ENCODE peak calls at places on chromosomes 11 and 22, in nine cellular contexts. One of them, this sample, is unnamed.

GRCh38 chr11:38646382-38646781 is 2048.3 kb upstream of the RAG2 start:
- DNase-seq in transverse colon: no peak
- DNase-seq in suprapubic skin: no peak
- DNase-seq in HepG2: no peak
- DNase-seq in sigmoid colon: no peak
- DNase-seq in H1: no peak
- DNase-seq in SK-N-SH: no peak
- DNase-seq in K562: no peak
- DNase-seq in stomach: no peak
- DNase-seq in this sample: no peak

GRCh38 chr11:101034076-101034475 is 95.5 kb downstream of the PGR start:
- DNase-seq in sigmoid colon: peak; percentile 70
- DNase-seq in SK-N-SH: no peak
- DNase-seq in K562: no peak
- DNase-seq in H1: no peak
- DNase-seq in transverse colon: no peak
- DNase-seq in stomach: peak; percentile 38
- DNase-seq in suprapubic skin: no peak
- DNase-seq in HepG2: no peak
- DNase-seq in this sample: no peak

GRCh38 chr22:38345782-38346181 is 28.5 kb upstream of the CSNK1E start:
- DNase-seq in HepG2: no peak
- DNase-seq in transverse colon: no peak
- DNase-seq in SK-N-SH: no peak
- DNase-seq in H1: peak; percentile 35
- DNase-seq in K562: no peak
- DNase-seq in suprapubic skin: peak; percentile 56
- DNase-seq in sigmoid colon: peak; percentile 28
- DNase-seq in stomach: peak; percentile 19
- DNase-seq in this sample: no peak

GRCh38 chr11:118169300-118170140 is 6.9 kb downstream of the SCN2B start:
- DNase-seq in SK-N-SH: no peak
- DNase-seq in K562: no peak
- DNase-seq in transverse colon: no peak
- DNase-seq in H1: no peak
- DNase-seq in HepG2: no peak
- DNase-seq in stomach: no peak
- DNase-seq in suprapubic skin: no peak
- DNase-seq in sigmoid colon: no peak
- DNase-seq in this sample: no peak

GRCh38 chr22:19522190-19522880 is 1.9 kb downstream of the CLDN5 start:
- DNase-seq in K562: peak; percentile 64
- DNase-seq in suprapubic skin: peak; percentile 75
- DNase-seq in SK-N-SH: peak; percentile 50
- DNase-seq in sigmoid colon: no peak
- DNase-seq in stomach: no peak
- DNase-seq in H1: no peak
- DNase-seq in HepG2: no peak
- DNase-seq in transverse colon: no peak
- DNase-seq in this sample: no peak

GRCh38 chr22:45638834-45639746 is 32.5 kb upstream of the ATXN10 start:
- DNase-seq in suprapubic skin: peak; percentile 89
- DNase-seq in HepG2: peak; percentile 57
- DNase-seq in transverse colon: peak; percentile 69
- DNase-seq in K562: peak; percentile 75
- DNase-seq in sigmoid colon: peak; percentile 81
- DNase-seq in H1: no peak
- DNase-seq in stomach: peak; percentile 59
- DNase-seq in SK-N-SH: no peak
- DNase-seq in this sample: peak; percentile 72

GRCh38 chr11:2886936-2887335 is 1.4 kb upstream of the CDKN1C start:
- DNase-seq in stomach: no peak
- DNase-seq in SK-N-SH: no peak
- DNase-seq in suprapubic skin: no peak
- DNase-seq in H1: no peak
- DNase-seq in transverse colon: no peak
- DNase-seq in HepG2: no peak
- DNase-seq in sigmoid colon: no peak
- DNase-seq in K562: no peak
- DNase-seq in this sample: no peak

GRCh38 chr11:79413258-79413657 is 27.6 kb downstream of the TENM4 start:
- DNase-seq in K562: no peak
- DNase-seq in stomach: peak; percentile 42
- DNase-seq in SK-N-SH: peak; percentile 77
- DNase-seq in HepG2: no peak
- DNase-seq in suprapubic skin: peak; percentile 85
- DNase-seq in transverse colon: peak; percentile 57
- DNase-seq in H1: no peak
- DNase-seq in sigmoid colon: peak; percentile 95
- DNase-seq in this sample: no peak

GRCh38 chr11:71442880-71443279 is 5.3 kb downstream of the DHCR7 start:
- DNase-seq in suprapubic skin: no peak
- DNase-seq in K562: no peak
- DNase-seq in sigmoid colon: peak; percentile 13
- DNase-seq in stomach: no peak
- DNase-seq in HepG2: no peak
- DNase-seq in transverse colon: no peak
- DNase-seq in SK-N-SH: no peak
- DNase-seq in H1: no peak
- DNase-seq in this sample: no peak

GRCh38 chr11:5036671-5037070 is 9.7 kb upstream of the OR52J3 start:
- DNase-seq in H1: no peak
- DNase-seq in transverse colon: no peak
- DNase-seq in sigmoid colon: no peak
- DNase-seq in HepG2: no peak
- DNase-seq in stomach: no peak
- DNase-seq in K562: no peak
- DNase-seq in SK-N-SH: no peak
- DNase-seq in suprapubic skin: no peak
- DNase-seq in this sample: no peak
- TF ChIP-seq POLR2AphosphoS5 in H1: no peak
- TF ChIP-seq POLR2AphosphoS5 in transverse colon: no peak
- TF ChIP-seq POLR2AphosphoS5 in sigmoid colon: no peak
- TF ChIP-seq POLR2AphosphoS5 in HepG2: no peak
- TF ChIP-seq POLR2AphosphoS5 in stomach: no peak
- TF ChIP-seq POLR2AphosphoS5 in K562: no peak
- TF ChIP-seq POLR2AphosphoS5 in SK-N-SH: no peak
- TF ChIP-seq POLR2AphosphoS5 in suprapubic skin: no peak
- TF ChIP-seq POLR2AphosphoS5 in this sample: no peak

GRCh38 chr11:74819400-74819799 is 70.8 kb downstream of the RNF169 start:
- DNase-seq in SK-N-SH: no peak
- DNase-seq in suprapubic skin: no peak
- DNase-seq in K562: no peak
- DNase-seq in stomach: no peak
- DNase-seq in H1: no peak
- DNase-seq in transverse colon: no peak
- DNase-seq in sigmoid colon: no peak
- DNase-seq in HepG2: peak; percentile 56
- DNase-seq in this sample: no peak

GRCh38 chr11:74822187-74822586 is 73.5 kb downstream of the RNF169 start:
- DNase-seq in transverse colon: no peak
- DNase-seq in sigmoid colon: no peak
- DNase-seq in SK-N-SH: no peak
- DNase-seq in HepG2: no peak
- DNase-seq in K562: no peak
- DNase-seq in stomach: no peak
- DNase-seq in suprapubic skin: no peak
- DNase-seq in H1: no peak
- DNase-seq in this sample: no peak

GRCh38 chr11:74818283-74818946 is 69.8 kb downstream of the RNF169 start:
- DNase-seq in H1: no peak
- DNase-seq in sigmoid colon: no peak
- DNase-seq in stomach: no peak
- DNase-seq in SK-N-SH: no peak
- DNase-seq in HepG2: no peak
- DNase-seq in transverse colon: no peak
- DNase-seq in K562: no peak
- DNase-seq in suprapubic skin: no peak
- DNase-seq in this sample: no peak

GRCh38 chr11:74824285-74824982 is 75.8 kb downstream of the RNF169 start:
- DNase-seq in H1: no peak
- DNase-seq in suprapubic skin: no peak
- DNase-seq in stomach: no peak
- DNase-seq in SK-N-SH: no peak
- DNase-seq in sigmoid colon: no peak
- DNase-seq in K562: no peak
- DNase-seq in HepG2: no peak
- DNase-seq in transverse colon: no peak
- DNase-seq in this sample: no peak

DNA sequence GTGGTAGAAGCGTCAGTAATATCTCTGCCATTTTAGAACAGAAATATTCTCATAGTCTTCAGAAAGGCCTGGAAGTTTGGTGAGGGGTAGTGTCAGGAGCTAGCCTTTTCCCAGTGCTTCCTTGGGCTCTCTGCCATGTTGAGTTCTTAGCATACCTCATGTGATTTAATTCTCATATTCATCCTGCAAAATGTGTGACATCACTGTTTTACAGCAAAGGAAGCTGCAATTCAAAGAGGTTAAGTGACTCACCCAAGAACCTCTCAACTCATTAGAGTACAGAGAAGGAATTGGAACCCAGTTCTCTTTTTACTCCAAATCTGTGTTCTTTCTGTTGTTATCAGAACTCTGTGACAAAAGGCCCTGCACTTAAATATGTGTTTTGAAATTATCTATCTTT is 72.1 kb downstream of the RNF169 start:
- DNase-seq in suprapubic skin: no peak
- DNase-seq in SK-N-SH: no peak
- DNase-seq in transverse colon: no peak
- DNase-seq in sigmoid colon: no peak
- DNase-seq in K562: no peak
- DNase-seq in H1: no peak
- DNase-seq in HepG2: peak; percentile 8
- DNase-seq in stomach: no peak
- DNase-seq in this sample: no peak
- TF ChIP-seq EP300 in suprapubic skin: no peak
- TF ChIP-seq EP300 in SK-N-SH: no peak
- TF ChIP-seq EP300 in transverse colon: no peak
- TF ChIP-seq EP300 in sigmoid colon: no peak
- TF ChIP-seq EP300 in K562: no peak
- TF ChIP-seq EP300 in H1: no peak
- TF ChIP-seq EP300 in HepG2: no peak
- TF ChIP-seq EP300 in stomach: no peak
- TF ChIP-seq EP300 in this sample: no peak

DNA sequence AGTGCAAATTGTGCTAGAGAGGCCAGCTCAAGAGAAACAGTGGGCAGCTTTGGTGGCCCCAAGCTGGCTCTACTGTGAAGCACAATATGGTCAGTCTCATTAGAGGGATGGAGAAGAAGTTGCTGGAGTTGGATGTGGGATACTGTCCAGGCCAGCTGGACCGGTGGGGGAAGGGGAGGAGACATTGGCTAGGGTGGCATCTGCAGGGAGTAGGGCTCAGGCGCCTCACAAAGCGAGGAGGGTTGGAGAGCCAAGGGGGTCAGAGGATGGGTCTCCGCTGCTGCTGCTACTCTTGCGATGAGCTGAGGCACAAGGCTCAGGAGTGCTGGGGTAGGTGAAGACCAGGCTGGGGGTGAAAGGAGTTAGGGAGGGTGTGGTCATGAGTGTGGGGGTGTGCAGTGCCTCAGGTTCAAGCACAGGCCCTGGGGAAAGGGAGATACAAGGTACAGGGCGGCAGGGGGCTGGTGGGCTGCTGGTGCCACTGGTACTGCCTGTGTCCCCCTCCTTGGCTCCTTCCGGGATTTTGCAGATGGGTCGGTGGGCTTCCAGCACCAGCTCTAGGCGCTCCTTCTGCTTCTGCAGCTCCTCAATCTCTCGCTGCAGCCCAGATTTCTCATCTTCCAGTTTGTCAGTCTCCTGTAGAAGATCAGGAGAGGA is 2.3 kb downstream of the CCDC85B start:
- DNase-seq in K562: no peak
- DNase-seq in suprapubic skin: no peak
- DNase-seq in sigmoid colon: no peak
- DNase-seq in stomach: no peak
- DNase-seq in H1: no peak
- DNase-seq in transverse colon: no peak
- DNase-seq in SK-N-SH: no peak
- DNase-seq in HepG2: no peak
- DNase-seq in this sample: no peak
- H3K27me3 ChIP-seq in K562: no peaks in the 10 kb centered on the region
- H3K27me3 ChIP-seq in suprapubic skin: no peaks in the 10 kb centered on the region
- H3K27me3 ChIP-seq in sigmoid colon: no peaks in the 10 kb centered on the region
- H3K27me3 ChIP-seq in stomach: no peaks in the 10 kb centered on the region
- H3K27me3 ChIP-seq in H1: peaks cover 14% of the 10 kb centered on the region
- H3K27me3 ChIP-seq in transverse colon: no peaks in the 10 kb centered on the region
- H3K27me3 ChIP-seq in SK-N-SH: no peaks in the 10 kb centered on the region
- H3K27me3 ChIP-seq in HepG2: no peaks in the 10 kb centered on the region
- H3K27me3 ChIP-seq in this sample: no peaks in the 10 kb centered on the region

DNA sequence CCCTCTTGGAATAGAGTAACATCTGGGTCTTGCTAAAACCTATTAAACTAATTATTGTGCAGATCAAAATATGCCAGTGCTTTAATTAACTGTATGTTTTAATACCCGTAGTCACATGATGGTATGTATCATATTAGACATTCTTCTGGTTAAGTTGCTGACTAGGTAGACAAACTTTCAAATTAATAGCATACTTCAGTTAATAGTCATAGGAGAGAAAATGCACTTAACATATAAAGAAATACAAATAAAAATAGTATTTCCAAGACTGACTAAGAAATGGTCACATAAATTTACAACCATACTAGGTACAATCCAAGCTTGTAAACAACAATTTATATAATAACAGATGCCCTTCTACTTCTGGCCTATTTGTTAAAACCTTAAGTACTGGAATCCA is 7.6 kb upstream of the EXPH5 start:
- DNase-seq in transverse colon: no peak
- DNase-seq in K562: no peak
- DNase-seq in suprapubic skin: no peak
- DNase-seq in sigmoid colon: no peak
- DNase-seq in HepG2: no peak
- DNase-seq in H1: no peak
- DNase-seq in SK-N-SH: no peak
- DNase-seq in stomach: no peak
- DNase-seq in this sample: no peak
- TF ChIP-seq POLR2AphosphoS5 in transverse colon: no peak
- TF ChIP-seq POLR2AphosphoS5 in K562: no peak
- TF ChIP-seq POLR2AphosphoS5 in suprapubic skin: no peak
- TF ChIP-seq POLR2AphosphoS5 in sigmoid colon: no peak
- TF ChIP-seq POLR2AphosphoS5 in HepG2: no peak
- TF ChIP-seq POLR2AphosphoS5 in H1: no peak
- TF ChIP-seq POLR2AphosphoS5 in SK-N-SH: no peak
- TF ChIP-seq POLR2AphosphoS5 in stomach: no peak
- TF ChIP-seq POLR2AphosphoS5 in this sample: no peak